ENCODE peak calls at places on chromosomes 1 and 21, in six cellular contexts. P, M, H, Q, J and K are unnamed samples.

GRCh38 chr1:25095635-25096200 is 136.6 kb downstream of the SYF2 start:
- DNase-seq in M (no peak), H (no peak), Q (no peak), P (no peak), J (no peak), K (no peak)

GRCh38 chr1:236997882-236998281 is 6.4 kb downstream of the MT1HL1 start:
- DNase-seq in H (no peak), P (no peak), M (no peak), Q (no peak), J (no peak), K (no peak)

GRCh38 chr1:247079141-247079874 is 697 bp upstream of the ZNF670 start:
- DNase-seq in Q (no peak), H (no peak), M (no peak), J (no peak), P (no peak), K (no peak)

GRCh38 chr1:26516987-26517765 is 12.4 kb upstream of the RPS6KA1 start:
- DNase-seq in P (no peak), J (no peak), M (no peak), Q (no peak), H (no peak), K (no peak)

GRCh38 chr1:171188388-171189266 is 3.5 kb downstream of the FMO2 start:
- DNase-seq in J (no peak), P (peak; percentile 49), H (peak; percentile 3), Q (peak; percentile 24), M (peak; percentile 57), K (peak; percentile 29)

GRCh38 chr1:79109445-79109844 is 102.9 kb upstream of the ADGRL4 start:
- DNase-seq in P (no peak), H (no peak), J (no peak), M (no peak), Q (no peak), K (no peak)

GRCh38 chr1:161705537-161705936 is 1.5 kb upstream of the FCRLA start:
- DNase-seq in J (no peak), H (no peak), Q (no peak), P (no peak), M (no peak), K (no peak)

GRCh38 chr1:109307363-109308021 is 681 bp upstream of the MYBPHL start:
- DNase-seq in P (no peak), J (no peak), M (no peak), Q (no peak), H (no peak), K (peak; percentile 46)

GRCh38 chr21:31730687-31731111 is 1.2 kb downstream of the SCAF4 start:
- DNase-seq in P (peak; percentile 13), H (no peak), J (no peak), M (peak; percentile 73), Q (no peak), K (no peak)

GRCh38 chr1:185716095-185716494 is 18.1 kb upstream of the HMCN1 start:
- DNase-seq in J (no peak), H (no peak), M (no peak), P (no peak), Q (no peak), K (no peak)

GRCh38 chr1:185720633-185721272 is 13.4 kb upstream of the HMCN1 start:
- DNase-seq in J (no peak), P (peak; percentile 27), Q (no peak), H (no peak), M (no peak), K (no peak)

GRCh38 chr1:185721553-185721952 is 12.6 kb upstream of the HMCN1 start:
- DNase-seq in P (no peak), J (no peak), H (no peak), Q (no peak), M (no peak), K (no peak)

GRCh38 chr1:185719021-185719420 is 15.2 kb upstream of the HMCN1 start:
- DNase-seq in H (no peak), M (peak; percentile 36), P (peak; percentile 25), J (no peak), Q (no peak), K (no peak)
- TF ChIP-seq CTCF in H (no peak), M (no peak), P (no peak), J (peak; percentile 13), Q (no peak), K (no peak)

GRCh38 chr1:193412748-193413147 is 226.3 kb upstream of the B3GALT2 start:
- DNase-seq in H (no peak), M (no peak), J (no peak), Q (no peak), P (no peak), K (no peak)
- TF ChIP-seq CTCF in H (no peak), M (no peak), J (no peak), Q (no peak), P (no peak), K (no peak)

DNA sequence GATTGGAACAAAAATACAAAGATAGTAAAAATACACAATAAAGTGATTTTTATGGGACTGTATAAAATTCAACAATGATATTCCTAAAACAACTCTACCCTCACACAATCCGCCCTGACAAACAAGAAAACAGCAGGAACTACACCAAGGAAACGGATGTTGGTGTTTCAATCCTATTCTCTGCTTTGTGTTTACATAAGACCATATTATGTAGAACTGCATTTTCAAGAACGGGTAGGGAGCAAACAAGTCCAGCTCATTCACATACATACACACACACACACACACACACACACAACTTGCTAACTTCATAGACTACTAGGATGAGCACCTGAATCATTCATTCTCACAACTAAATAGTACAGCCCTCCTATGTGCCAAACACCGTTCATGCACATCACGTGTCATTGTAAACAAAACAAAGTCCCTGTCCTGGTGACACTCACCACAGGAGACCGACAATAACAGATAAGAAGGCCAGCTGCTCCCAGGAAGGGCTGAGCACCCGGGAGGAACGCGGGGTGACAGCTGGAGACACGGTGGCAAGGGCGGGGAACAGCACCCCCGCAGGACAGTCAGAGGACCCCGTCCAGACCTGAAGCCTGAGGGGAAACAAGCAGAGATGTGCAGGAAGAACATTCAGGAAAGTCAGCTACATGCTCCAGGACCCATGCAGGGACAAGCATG is 43.0 kb downstream of the NPHP4 start:
- DNase-seq in P (no peak), H (no peak), Q (no peak), J (no peak), M (no peak), K (no peak)
- TF ChIP-seq CTCF in P (no peak), H (no peak), Q (peak; percentile 26), J (peak; percentile 36), M (peak; percentile 21), K (no peak)

DNA sequence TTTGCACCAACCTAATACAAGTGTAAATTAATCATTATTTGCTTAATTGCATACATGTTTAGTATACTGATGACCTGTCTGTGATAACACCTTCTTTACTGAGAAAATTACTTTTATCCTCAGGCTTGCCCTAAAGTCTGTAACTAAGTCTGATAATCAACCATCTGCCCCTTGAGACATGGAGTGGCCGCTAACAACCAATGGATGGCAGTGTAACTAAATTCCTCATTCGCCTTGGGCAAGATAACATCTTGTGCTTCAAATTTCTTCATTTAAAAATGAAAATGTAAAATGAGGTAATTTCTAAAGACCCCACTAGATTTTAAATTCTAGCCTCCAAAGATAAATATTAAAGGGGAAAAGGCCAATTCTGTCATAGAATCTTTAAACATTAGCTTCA is 85.1 kb downstream of the ENAH start:
- DNase-seq in H (no peak), P (no peak), J (no peak), Q (no peak), M (no peak), K (no peak)
- TF ChIP-seq CTCF in H (peak; percentile 24), P (no peak), J (peak; percentile 26), Q (no peak), M (no peak), K (peak; percentile 69)

GRCh38 chr1:31955917-31956736 is 18.0 kb upstream of the PTP4A2 start:
- DNase-seq in Q (peak; percentile 85), M (peak; percentile 40), P (peak; percentile 94), H (peak; percentile 88), J (no peak), K (no peak)
- TF ChIP-seq CTCF in Q (peak; percentile 29), M (no peak), P (peak; percentile 38), H (peak; percentile 62), J (peak; percentile 7), K (no peak)

GRCh38 chr1:181425566-181425965 is 57.8 kb upstream of the CACNA1E start:
- DNase-seq in M (no peak), Q (no peak), J (no peak), H (no peak), P (no peak), K (no peak)

GRCh38 chr1:181424786-181425403 is 58.4 kb upstream of the CACNA1E start:
- DNase-seq in J (peak; percentile 86), P (peak; percentile 69), M (peak; percentile 91), H (peak; percentile 60), Q (no peak), K (peak; percentile 46)

GRCh38 chr1:181417915-181418314 is 65.4 kb upstream of the CACNA1E start:
- DNase-seq in J (no peak), Q (no peak), M (no peak), P (no peak), H (no peak), K (no peak)

DNA sequence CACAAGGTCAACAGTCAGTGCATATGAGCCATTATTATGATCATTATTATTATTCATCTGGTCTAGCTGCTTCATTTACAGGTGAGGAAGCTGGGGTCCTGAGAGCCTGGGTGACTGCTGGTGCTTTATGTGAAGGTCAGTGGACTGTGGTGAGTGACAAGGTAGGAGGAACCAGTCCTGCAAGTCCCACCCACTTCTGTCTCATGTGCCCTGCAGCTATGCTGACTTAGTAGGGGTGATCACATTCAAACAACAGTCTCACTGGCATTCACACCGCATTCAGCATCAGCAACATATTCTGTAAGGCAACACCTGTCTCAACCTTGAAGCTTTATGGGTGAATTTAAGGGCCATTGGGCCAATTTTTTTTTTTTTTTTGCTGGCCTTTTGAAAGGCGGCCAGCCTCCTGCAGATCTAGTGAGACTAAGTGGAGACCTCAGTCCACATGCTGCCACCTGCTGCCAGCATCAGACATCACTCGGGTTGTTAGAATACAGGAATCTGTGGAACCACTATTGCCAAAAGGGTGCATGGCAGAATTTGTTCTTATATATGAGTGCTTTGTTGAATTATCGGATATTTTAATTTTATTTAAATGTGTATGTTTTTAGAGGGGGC is 59.9 kb upstream of the CACNA1E start:
- DNase-seq in P (peak; percentile 9), J (peak; percentile 33), M (peak; percentile 67), Q (no peak), H (peak; percentile 15), K (peak; percentile 57)
- TF ChIP-seq CTCF in P (no peak), J (peak; percentile 66), M (no peak), Q (peak; percentile 42), H (peak; percentile 41), K (peak; percentile 66)

DNA sequence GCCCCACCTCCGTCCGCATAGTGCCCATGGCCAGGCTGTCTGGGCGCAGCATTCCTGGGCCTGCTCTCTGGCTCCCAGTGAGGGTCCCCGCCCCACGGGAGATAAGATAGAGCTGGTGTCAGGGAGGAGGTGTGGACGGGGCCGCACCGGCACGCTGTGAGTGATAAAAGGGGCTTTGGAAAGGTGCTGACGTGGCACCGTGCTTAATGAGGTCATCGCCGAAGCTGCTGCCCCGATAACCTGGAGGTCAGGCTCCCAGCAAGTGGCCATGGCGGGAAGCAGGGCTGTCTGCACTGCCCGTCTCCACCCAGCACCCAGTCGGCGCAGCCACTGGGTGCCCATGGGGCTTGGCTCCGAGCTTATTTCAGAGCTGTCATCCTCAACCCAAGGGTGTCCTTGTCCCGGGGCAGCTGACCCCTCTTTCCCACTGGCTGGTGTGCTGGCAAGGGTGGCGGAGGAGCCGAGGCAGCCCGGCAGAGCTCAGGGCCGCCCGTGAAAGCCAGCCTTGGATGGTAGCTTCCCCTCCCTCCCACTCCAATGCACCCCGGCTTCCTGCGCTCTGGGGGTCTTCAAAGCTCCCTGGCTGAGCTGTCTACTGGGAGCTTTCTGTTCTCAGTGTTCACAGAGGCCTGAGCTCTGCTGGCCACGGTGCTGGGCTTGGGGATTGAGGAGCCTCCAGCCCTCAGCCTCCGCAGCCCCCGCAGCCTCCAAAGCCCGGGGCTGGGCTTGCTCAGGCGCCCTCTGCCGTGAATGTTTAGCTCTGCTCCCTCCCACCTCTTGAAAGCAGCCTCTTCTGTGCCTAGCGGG is 105.1 kb upstream of the ARHGEF16 start:
- DNase-seq in M (no peak), H (peak; percentile 47), Q (no peak), J (no peak), P (no peak), K (no peak)
- TF ChIP-seq CTCF in M (no peak), H (no peak), Q (no peak), J (peak; percentile 48), P (peak; percentile 40), K (no peak)